ENCODE peak calls at places on chromosome 5, in seven cellular contexts. Q, K, W, S, R, A and P are unnamed samples.

GRCh38 chr5:83513491-83513890 is 41.9 kb downstream of the VCAN start:
- DNase-seq in K (no peak), W (no peak), S (no peak), R (no peak), A (no peak), Q (no peak), P (no peak)

GRCh38 chr5:139746691-139747582 is 48.7 kb upstream of the PSD2 start:
- DNase-seq in A (peak), K (no peak), S (peak), R (no peak), W (no peak), Q (no peak), P (no peak)

GRCh38 chr5:6732634-6733410 is 19.6 kb downstream of the TENT4A start:
- DNase-seq in K (peak), Q (peak), W (peak), R (peak), S (no peak), A (peak), P (no peak)

GRCh38 chr5:76601470-76601869 is 21.7 kb downstream of the F2RL2 start:
- DNase-seq in A (no peak), W (no peak), K (peak), S (peak), Q (peak), R (peak), P (peak)

GRCh38 chr5:86665984-86666760 is 48.4 kb downstream of the COX7C start:
- DNase-seq in S (no peak), Q (no peak), K (no peak), A (no peak), R (no peak), W (no peak), P (no peak)

GRCh38 chr5:81192351-81192750 is 40.8 kb upstream of the CKMT2 start:
- DNase-seq in W (no peak), A (no peak), S (peak), R (no peak), K (no peak), Q (no peak), P (no peak)

GRCh38 chr5:2751592-2752021 is at the start of gene IRX2:
- DNase-seq in S (peak), Q (peak), A (peak), W (peak), R (peak), K (peak), P (no peak)

GRCh38 chr5:127206320-127207113 is 84.1 kb upstream of the MEGF10 start:
- DNase-seq in A (no peak), W (peak), K (peak), S (no peak), Q (peak), R (peak), P (peak)

GRCh38 chr5:163162645-163163044 is 274.8 kb upstream of the CCNG1 start:
- DNase-seq in W (no peak), S (no peak), A (no peak), Q (no peak), K (no peak), R (no peak), P (no peak)

GRCh38 chr5:134111741-134112647 is 2.5 kb upstream of the TCF7 start:
- DNase-seq in K (peak), W (no peak), S (no peak), A (no peak), Q (no peak), R (peak), P (no peak)

GRCh38 chr5:10592598-10592997 is 28.7 kb downstream of the ANKRD33B start:
- DNase-seq in R (no peak), S (no peak), A (no peak), Q (no peak), W (no peak), K (no peak), P (no peak)

GRCh38 chr5:111673896-111674626 is 82.9 kb downstream of the NREP start:
- DNase-seq in W (no peak), Q (no peak), A (no peak), S (no peak), K (no peak), R (no peak), P (no peak)

GRCh38 chr5:68749076-68749475 is 344.7 kb upstream of the SLC30A5 start:
- DNase-seq in W (no peak), S (no peak), K (no peak), R (no peak), A (no peak), Q (no peak), P (no peak)

GRCh38 chr5:172107606-172108005 is 80.4 kb downstream of the STK10 start:
- DNase-seq in R (peak), K (peak), A (no peak), Q (peak), S (no peak), W (peak), P (no peak)

GRCh38 chr5:157740211-157740610 is 3.3 kb upstream of the LSM11 start:
- DNase-seq in K (peak), R (peak), W (no peak), Q (peak), A (no peak), S (peak), P (peak)

GRCh38 chr5:146409081-146409671 is 38.0 kb upstream of the TCERG1 start:
- DNase-seq in W (no peak), S (no peak), A (no peak), R (peak), K (peak), Q (peak), P (no peak)

GRCh38 chr5:86679529-86679928 is 61.8 kb downstream of the COX7C start:
- DNase-seq in S (peak), W (peak), A (no peak), R (peak), Q (peak), K (peak), P (peak)

GRCh38 chr5:145500712-145501111 is 334.4 kb downstream of the PRELID2 start:
- DNase-seq in S (no peak), K (no peak), A (no peak), R (no peak), Q (no peak), W (no peak), P (no peak)

GRCh38 chr5:2742921-2743679 is 8.4 kb downstream of the IRX2 start:
- DNase-seq in A (no peak), S (no peak), W (no peak), Q (no peak), R (no peak), K (peak), P (no peak)

GRCh38 chr5:35247645-35248034 is 17.4 kb upstream of the PRLR start:
- DNase-seq in S (no peak), A (no peak), W (no peak), Q (peak), R (no peak), K (peak), P (no peak)

GRCh38 chr5:89457411-89458329 is 574.7 kb upstream of the MEF2C start:
- DNase-seq in Q (peak), W (peak), S (no peak), R (peak), A (peak), K (peak), P (peak)

GRCh38 chr5:154394328-154394727 is 51.5 kb upstream of the SAP30L start:
- DNase-seq in W (no peak), R (no peak), A (no peak), Q (peak), S (no peak), K (no peak), P (peak)

GRCh38 chr5:14036514-14036913 is 92.0 kb upstream of the DNAH5 start:
- DNase-seq in A (no peak), Q (peak), K (peak), S (peak), W (no peak), R (peak), P (peak)

GRCh38 chr5:13866792-13867191 is 77.7 kb downstream of the DNAH5 start:
- DNase-seq in K (peak), A (no peak), S (peak), W (no peak), Q (peak), R (peak), P (peak)

GRCh38 chr5:132020568-132021339 is 9.3 kb upstream of the ACSL6 start:
- DNase-seq in S (no peak), R (peak), A (no peak), K (no peak), Q (no peak), W (no peak), P (no peak)
- TF ChIP-seq CTCF in S (no peak), R (no peak), A (no peak), K (no peak), Q (no peak), W (no peak), P (no peak)

DNA sequence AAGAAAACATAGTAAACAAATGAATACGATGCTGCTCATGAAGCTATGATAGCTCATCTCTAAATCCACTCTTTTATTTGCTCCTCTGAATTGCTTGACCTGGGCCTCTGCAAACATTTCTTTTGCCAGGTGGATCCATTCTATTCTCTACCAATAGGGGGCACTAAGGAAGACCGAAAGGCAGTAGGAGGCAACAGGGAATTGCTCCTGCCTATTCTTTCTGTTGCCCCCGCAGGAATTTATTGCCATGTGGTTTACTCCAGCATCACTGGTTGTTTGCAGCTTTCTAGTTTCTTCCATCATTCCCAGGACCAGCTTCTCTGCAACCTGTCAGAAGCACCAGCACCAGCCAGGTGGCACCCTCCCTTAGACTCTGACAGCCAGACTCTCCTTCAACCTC is 5.3 kb downstream of the GAPT start:
- DNase-seq in K (no peak), A (no peak), Q (no peak), S (no peak), W (no peak), R (no peak), P (no peak)
- TF ChIP-seq CTCF in K (peak), A (no peak), Q (no peak), S (no peak), W (no peak), R (peak), P (peak)

GRCh38 chr5:116023619-116024018 is 8.7 kb upstream of the ARL14EPL start:
- DNase-seq in Q (no peak), S (no peak), W (no peak), A (no peak), K (no peak), R (no peak), P (no peak)
- TF ChIP-seq CTCF in Q (no peak), S (no peak), W (no peak), A (no peak), K (peak), R (peak), P (no peak)

DNA sequence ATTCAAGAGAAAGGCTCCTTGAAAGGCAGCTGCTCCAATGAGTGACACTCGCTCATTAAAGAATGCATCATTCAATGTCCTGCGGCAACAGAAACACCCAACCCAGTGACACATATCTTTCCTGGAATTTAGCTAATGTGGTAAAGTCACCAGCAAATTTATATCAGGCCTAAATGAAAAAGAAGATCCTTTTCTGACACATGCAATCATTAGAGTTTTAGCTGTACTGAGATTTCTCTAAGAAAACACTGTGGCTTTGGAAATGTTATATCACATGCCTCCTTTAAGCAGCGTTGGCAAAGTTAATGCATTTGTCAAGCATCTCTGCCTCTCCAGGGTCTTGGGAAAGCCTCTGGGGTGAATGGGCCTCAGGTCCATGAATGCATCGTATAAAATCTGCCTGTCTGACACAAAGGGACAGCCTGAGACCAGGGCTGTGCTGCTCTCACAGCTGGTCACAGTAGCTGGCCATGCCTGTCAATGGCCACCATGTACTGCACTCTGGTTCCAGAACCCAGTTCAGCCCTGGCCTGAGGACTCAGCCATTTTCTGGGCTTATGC is 128.5 kb downstream of the SPOCK1 start:
- DNase-seq in K (peak), Q (peak), R (peak), W (no peak), S (no peak), A (no peak), P (no peak)
- TF ChIP-seq CTCF in K (no peak), Q (no peak), R (no peak), W (no peak), S (no peak), A (no peak), P (no peak)

GRCh38 chr5:105506692-105507277 is 1944.2 kb upstream of the NUDT12 start:
- DNase-seq in A (no peak), W (no peak), K (peak), R (no peak), Q (no peak), S (peak), P (peak)
- TF ChIP-seq CTCF in A (no peak), W (no peak), K (peak), R (no peak), Q (peak), S (peak), P (peak)

GRCh38 chr5:132752581-132753125 is 5.4 kb downstream of the CCNI2 start:
- DNase-seq in S (no peak), Q (no peak), R (no peak), W (no peak), K (no peak), A (no peak), P (no peak)

GRCh38 chr5:132756542-132756941 is 9.3 kb downstream of the CCNI2 start:
- DNase-seq in W (no peak), R (no peak), S (no peak), A (no peak), Q (no peak), K (no peak), P (no peak)

GRCh38 chr5:132754111-132754510 is 6.9 kb downstream of the CCNI2 start:
- DNase-seq in Q (no peak), W (no peak), K (no peak), A (no peak), S (no peak), R (no peak), P (no peak)

GRCh38 chr5:132753135-132753987 is 6.1 kb downstream of the CCNI2 start:
- DNase-seq in W (no peak), K (peak), A (no peak), Q (no peak), S (peak), R (no peak), P (peak)

DNA sequence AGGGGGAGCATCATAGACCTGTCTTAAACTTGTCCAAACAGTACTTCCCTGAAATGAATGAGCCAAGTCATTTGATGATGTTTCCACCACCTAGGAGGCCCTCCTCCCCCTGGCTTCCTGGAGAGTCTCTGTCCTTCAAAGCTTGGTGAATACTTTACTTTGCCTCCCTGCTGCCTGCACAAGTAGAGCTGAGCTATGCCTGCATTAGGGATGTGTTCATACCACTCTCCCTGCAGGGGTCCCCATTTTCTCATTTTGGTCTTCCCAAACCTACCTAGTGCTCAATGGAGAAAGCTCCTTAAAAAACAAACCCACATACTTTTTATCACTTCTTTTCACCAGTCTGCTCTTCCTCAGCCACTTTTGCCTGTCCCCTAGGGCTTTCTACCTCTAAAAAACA is 7.7 kb downstream of the CCNI2 start:
- DNase-seq in K (peak), Q (no peak), S (peak), A (no peak), R (peak), W (no peak), P (peak)
- TF ChIP-seq CTCF in K (no peak), Q (no peak), S (peak), A (peak), R (peak), W (peak), P (no peak)

GRCh38 chr5:108905818-108906217 is 158.1 kb downstream of the FER start:
- DNase-seq in Q (no peak), A (no peak), S (no peak), R (no peak), K (peak), W (no peak), P (no peak)

GRCh38 chr5:108910627-108911026 is 162.9 kb downstream of the FER start:
- DNase-seq in W (no peak), A (no peak), R (no peak), K (no peak), Q (no peak), S (no peak), P (no peak)

DNA sequence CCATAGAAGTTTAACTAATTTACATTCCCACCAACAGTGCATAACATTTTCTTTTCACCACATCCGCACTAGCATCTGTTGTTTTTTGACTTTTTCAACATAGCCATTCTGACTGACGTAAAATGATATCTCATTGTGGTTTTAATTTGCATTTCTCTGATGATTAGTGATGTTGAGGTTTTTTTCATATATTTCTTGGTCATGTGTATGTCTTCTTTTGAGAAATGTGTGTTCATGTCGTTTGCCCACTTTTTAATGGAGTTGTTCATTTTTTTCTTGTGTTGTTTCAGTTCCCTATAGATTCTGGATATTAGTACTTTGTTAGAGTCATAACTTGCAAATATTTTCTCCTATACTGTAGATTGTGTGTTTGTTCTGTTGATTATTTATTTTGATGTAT is 163.4 kb downstream of the FER start:
- DNase-seq in K (no peak), Q (no peak), A (no peak), W (no peak), R (no peak), S (no peak), P (no peak)
- TF ChIP-seq CTCF in K (no peak), Q (no peak), A (no peak), W (no peak), R (no peak), S (no peak), P (no peak)

GRCh38 chr5:135398855-135399837 is at the start of gene MACROH2A1:
- DNase-seq in A (peak), K (peak), R (peak), Q (peak), S (peak), W (no peak), P (peak)
- TF ChIP-seq CTCF in A (no peak), K (no peak), R (no peak), Q (no peak), S (no peak), W (no peak), P (no peak)

GRCh38 chr5:131980696-131981095 is 30.8 kb downstream of the ACSL6 start:
- DNase-seq in Q (no peak), K (no peak), S (no peak), A (no peak), W (no peak), R (no peak), P (no peak)
- TF ChIP-seq CTCF in Q (no peak), K (no peak), S (no peak), A (no peak), W (no peak), R (no peak), P (no peak)